ENCODE peak calls at places on chromosome 2, in ten cellular contexts. One of them, this sample, is unnamed.

GRCh38 chr2:45786030-45786830 is 134.8 kb downstream of the PRKCE start:
- DNase-seq in neural crest cell: no peak
- DNase-seq in K562: peak; percentile 59
- DNase-seq in brain microvascular endothelial cell: no peak
- DNase-seq in HFFc6: no peak
- DNase-seq in H9: no peak
- DNase-seq in fibroblast of villous mesenchyme: no peak
- DNase-seq in GM06990: no peak
- DNase-seq in mammary epithelial cell: no peak
- DNase-seq in progenitor cell of endocrine pancreas: no peak
- DNase-seq in this sample: no peak

GRCh38 chr2:28737655-28738054 is 14.0 kb upstream of the PPP1CB start:
- DNase-seq in GM06990: no peak
- DNase-seq in K562: no peak
- DNase-seq in mammary epithelial cell: no peak
- DNase-seq in HFFc6: no peak
- DNase-seq in brain microvascular endothelial cell: no peak
- DNase-seq in fibroblast of villous mesenchyme: no peak
- DNase-seq in neural crest cell: no peak
- DNase-seq in H9: no peak
- DNase-seq in progenitor cell of endocrine pancreas: no peak
- DNase-seq in this sample: no peak

GRCh38 chr2:110804915-110805314 is 72.5 kb downstream of the ACOXL start:
- DNase-seq in neural crest cell: no peak
- DNase-seq in GM06990: no peak
- DNase-seq in fibroblast of villous mesenchyme: no peak
- DNase-seq in progenitor cell of endocrine pancreas: no peak
- DNase-seq in K562: no peak
- DNase-seq in H9: no peak
- DNase-seq in mammary epithelial cell: no peak
- DNase-seq in brain microvascular endothelial cell: no peak
- DNase-seq in HFFc6: no peak
- DNase-seq in this sample: peak; percentile 44

GRCh38 chr2:236802862-236803261 is 233.2 kb downstream of the ACKR3 start:
- DNase-seq in fibroblast of villous mesenchyme: no peak
- DNase-seq in neural crest cell: no peak
- DNase-seq in GM06990: no peak
- DNase-seq in HFFc6: no peak
- DNase-seq in K562: no peak
- DNase-seq in H9: no peak
- DNase-seq in brain microvascular endothelial cell: no peak
- DNase-seq in mammary epithelial cell: no peak
- DNase-seq in progenitor cell of endocrine pancreas: no peak
- DNase-seq in this sample: no peak

GRCh38 chr2:175559613-175560012 is 378.1 kb upstream of the ATP5MC3 start:
- DNase-seq in fibroblast of villous mesenchyme: no peak
- DNase-seq in GM06990: no peak
- DNase-seq in brain microvascular endothelial cell: no peak
- DNase-seq in neural crest cell: no peak
- DNase-seq in HFFc6: no peak
- DNase-seq in progenitor cell of endocrine pancreas: no peak
- DNase-seq in H9: no peak
- DNase-seq in K562: no peak
- DNase-seq in mammary epithelial cell: no peak
- DNase-seq in this sample: no peak

GRCh38 chr2:96344011-96344410 is 8.4 kb downstream of the NCAPH start:
- DNase-seq in fibroblast of villous mesenchyme: no peak
- DNase-seq in progenitor cell of endocrine pancreas: no peak
- DNase-seq in HFFc6: no peak
- DNase-seq in neural crest cell: no peak
- DNase-seq in mammary epithelial cell: no peak
- DNase-seq in brain microvascular endothelial cell: peak; percentile 42
- DNase-seq in K562: no peak
- DNase-seq in GM06990: peak; percentile 55
- DNase-seq in H9: no peak
- DNase-seq in this sample: no peak

GRCh38 chr2:26696352-26696816 is 3.9 kb downstream of the KCNK3 start:
- DNase-seq in progenitor cell of endocrine pancreas: no peak
- DNase-seq in K562: no peak
- DNase-seq in neural crest cell: no peak
- DNase-seq in GM06990: no peak
- DNase-seq in HFFc6: peak; percentile 98
- DNase-seq in fibroblast of villous mesenchyme: no peak
- DNase-seq in brain microvascular endothelial cell: peak; percentile 71
- DNase-seq in mammary epithelial cell: peak; percentile 98
- DNase-seq in H9: peak; percentile 52
- DNase-seq in this sample: no peak

GRCh38 chr2:96665083-96665569 is 22.6 kb downstream of the FER1L5 start:
- DNase-seq in mammary epithelial cell: peak; percentile 97
- DNase-seq in progenitor cell of endocrine pancreas: no peak
- DNase-seq in H9: no peak
- DNase-seq in HFFc6: peak; percentile 98
- DNase-seq in K562: no peak
- DNase-seq in fibroblast of villous mesenchyme: peak; percentile 99
- DNase-seq in brain microvascular endothelial cell: peak; percentile 99
- DNase-seq in neural crest cell: no peak
- DNase-seq in GM06990: no peak
- DNase-seq in this sample: no peak

GRCh38 chr2:219027511-219028055 is 13.7 kb downstream of the CFAP65 start:
- DNase-seq in neural crest cell: no peak
- DNase-seq in K562: no peak
- DNase-seq in progenitor cell of endocrine pancreas: no peak
- DNase-seq in GM06990: no peak
- DNase-seq in mammary epithelial cell: no peak
- DNase-seq in H9: no peak
- DNase-seq in fibroblast of villous mesenchyme: no peak
- DNase-seq in brain microvascular endothelial cell: no peak
- DNase-seq in HFFc6: no peak
- DNase-seq in this sample: no peak

GRCh38 chr2:179695486-179695885 is 165.9 kb downstream of the ZNF385B start:
- DNase-seq in GM06990: no peak
- DNase-seq in brain microvascular endothelial cell: no peak
- DNase-seq in HFFc6: no peak
- DNase-seq in K562: no peak
- DNase-seq in fibroblast of villous mesenchyme: no peak
- DNase-seq in neural crest cell: no peak
- DNase-seq in H9: no peak
- DNase-seq in mammary epithelial cell: no peak
- DNase-seq in progenitor cell of endocrine pancreas: no peak
- DNase-seq in this sample: no peak

GRCh38 chr2:165655653-165656052 is 138.4 kb downstream of the GALNT3 start:
- DNase-seq in fibroblast of villous mesenchyme: no peak
- DNase-seq in K562: no peak
- DNase-seq in GM06990: no peak
- DNase-seq in mammary epithelial cell: no peak
- DNase-seq in progenitor cell of endocrine pancreas: no peak
- DNase-seq in H9: no peak
- DNase-seq in HFFc6: no peak
- DNase-seq in brain microvascular endothelial cell: no peak
- DNase-seq in neural crest cell: no peak
- DNase-seq in this sample: no peak

GRCh38 chr2:65142515-65142914 is 12.6 kb upstream of the RAB1A start:
- DNase-seq in brain microvascular endothelial cell: no peak
- DNase-seq in mammary epithelial cell: peak; percentile 50
- DNase-seq in neural crest cell: no peak
- DNase-seq in GM06990: no peak
- DNase-seq in HFFc6: no peak
- DNase-seq in H9: no peak
- DNase-seq in fibroblast of villous mesenchyme: no peak
- DNase-seq in K562: no peak
- DNase-seq in progenitor cell of endocrine pancreas: no peak
- DNase-seq in this sample: no peak

GRCh38 chr2:892401-892800 is 58.2 kb upstream of the SNTG2 start:
- DNase-seq in mammary epithelial cell: no peak
- DNase-seq in brain microvascular endothelial cell: no peak
- DNase-seq in neural crest cell: no peak
- DNase-seq in HFFc6: no peak
- DNase-seq in GM06990: no peak
- DNase-seq in H9: peak; percentile 19
- DNase-seq in progenitor cell of endocrine pancreas: no peak
- DNase-seq in K562: no peak
- DNase-seq in fibroblast of villous mesenchyme: no peak
- DNase-seq in this sample: no peak

GRCh38 chr2:188819011-188819410 is 155.2 kb upstream of the COL3A1 start:
- DNase-seq in H9: no peak
- DNase-seq in K562: no peak
- DNase-seq in progenitor cell of endocrine pancreas: no peak
- DNase-seq in fibroblast of villous mesenchyme: no peak
- DNase-seq in neural crest cell: no peak
- DNase-seq in GM06990: no peak
- DNase-seq in mammary epithelial cell: no peak
- DNase-seq in HFFc6: no peak
- DNase-seq in brain microvascular endothelial cell: no peak
- DNase-seq in this sample: no peak

GRCh38 chr2:60939622-60940021 is 58.2 kb downstream of the REL start:
- DNase-seq in neural crest cell: no peak
- DNase-seq in progenitor cell of endocrine pancreas: no peak
- DNase-seq in GM06990: no peak
- DNase-seq in brain microvascular endothelial cell: no peak
- DNase-seq in fibroblast of villous mesenchyme: no peak
- DNase-seq in K562: no peak
- DNase-seq in mammary epithelial cell: no peak
- DNase-seq in H9: no peak
- DNase-seq in HFFc6: no peak
- DNase-seq in this sample: no peak

GRCh38 chr2:19356545-19357382 is 1.7 kb downstream of the OSR1 start:
- DNase-seq in HFFc6: no peak
- DNase-seq in H9: no peak
- DNase-seq in GM06990: no peak
- DNase-seq in K562: no peak
- DNase-seq in neural crest cell: no peak
- DNase-seq in progenitor cell of endocrine pancreas: no peak
- DNase-seq in mammary epithelial cell: peak; percentile 19
- DNase-seq in fibroblast of villous mesenchyme: peak; percentile 12
- DNase-seq in brain microvascular endothelial cell: no peak
- DNase-seq in this sample: no peak

GRCh38 chr2:236089271-236090026 is 78.7 kb downstream of the GBX2 start:
- DNase-seq in neural crest cell: no peak
- DNase-seq in fibroblast of villous mesenchyme: no peak
- DNase-seq in H9: no peak
- DNase-seq in brain microvascular endothelial cell: no peak
- DNase-seq in mammary epithelial cell: no peak
- DNase-seq in GM06990: no peak
- DNase-seq in HFFc6: peak; percentile 63
- DNase-seq in K562: no peak
- DNase-seq in progenitor cell of endocrine pancreas: no peak
- DNase-seq in this sample: no peak

GRCh38 chr2:8090748-8091700 is 590.8 kb upstream of the ID2 start:
- DNase-seq in mammary epithelial cell: peak; percentile 89
- DNase-seq in H9: no peak
- DNase-seq in K562: no peak
- DNase-seq in fibroblast of villous mesenchyme: peak; percentile 86
- DNase-seq in HFFc6: peak; percentile 87
- DNase-seq in progenitor cell of endocrine pancreas: no peak
- DNase-seq in GM06990: peak; percentile 15
- DNase-seq in neural crest cell: no peak
- DNase-seq in brain microvascular endothelial cell: peak; percentile 96
- DNase-seq in this sample: no peak

GRCh38 chr2:166376488-166376828 is 714 bp upstream of the SCN9A start:
- DNase-seq in K562: no peak
- DNase-seq in mammary epithelial cell: no peak
- DNase-seq in HFFc6: no peak
- DNase-seq in neural crest cell: no peak
- DNase-seq in GM06990: no peak
- DNase-seq in H9: no peak
- DNase-seq in brain microvascular endothelial cell: no peak
- DNase-seq in fibroblast of villous mesenchyme: no peak
- DNase-seq in progenitor cell of endocrine pancreas: no peak
- DNase-seq in this sample: no peak

GRCh38 chr2:122519366-122519765 is 763.9 kb downstream of the TSN start:
- DNase-seq in fibroblast of villous mesenchyme: no peak
- DNase-seq in K562: no peak
- DNase-seq in H9: no peak
- DNase-seq in progenitor cell of endocrine pancreas: no peak
- DNase-seq in brain microvascular endothelial cell: no peak
- DNase-seq in mammary epithelial cell: no peak
- DNase-seq in neural crest cell: no peak
- DNase-seq in GM06990: no peak
- DNase-seq in HFFc6: no peak
- DNase-seq in this sample: no peak
- TF ChIP-seq CTCF in fibroblast of villous mesenchyme: peak; percentile 23
- TF ChIP-seq CTCF in K562: no peak
- TF ChIP-seq CTCF in H9: peak; percentile 64
- TF ChIP-seq CTCF in progenitor cell of endocrine pancreas: no peak
- TF ChIP-seq CTCF in brain microvascular endothelial cell: peak; percentile 47
- TF ChIP-seq CTCF in mammary epithelial cell: no peak
- TF ChIP-seq CTCF in neural crest cell: peak; percentile 36
- TF ChIP-seq CTCF in GM06990: peak; percentile 22
- TF ChIP-seq CTCF in HFFc6: peak; percentile 36
- TF ChIP-seq CTCF in this sample: no peak

GRCh38 chr2:203112342-203112741 is 97.7 kb downstream of the NBEAL1 start:
- DNase-seq in K562: no peak
- DNase-seq in brain microvascular endothelial cell: no peak
- DNase-seq in neural crest cell: no peak
- DNase-seq in H9: no peak
- DNase-seq in GM06990: no peak
- DNase-seq in progenitor cell of endocrine pancreas: no peak
- DNase-seq in HFFc6: no peak
- DNase-seq in fibroblast of villous mesenchyme: no peak
- DNase-seq in mammary epithelial cell: no peak
- DNase-seq in this sample: no peak
- TF ChIP-seq CTCF in K562: no peak
- TF ChIP-seq CTCF in brain microvascular endothelial cell: no peak
- TF ChIP-seq CTCF in neural crest cell: no peak
- TF ChIP-seq CTCF in H9: no peak
- TF ChIP-seq CTCF in GM06990: no peak
- TF ChIP-seq CTCF in progenitor cell of endocrine pancreas: no peak
- TF ChIP-seq CTCF in HFFc6: peak; percentile 26
- TF ChIP-seq CTCF in fibroblast of villous mesenchyme: no peak
- TF ChIP-seq CTCF in mammary epithelial cell: no peak
- TF ChIP-seq CTCF in this sample: no peak

GRCh38 chr2:196468394-196468793 is 171.1 kb upstream of the CCDC150 start:
- DNase-seq in H9: no peak
- DNase-seq in HFFc6: no peak
- DNase-seq in brain microvascular endothelial cell: no peak
- DNase-seq in neural crest cell: no peak
- DNase-seq in progenitor cell of endocrine pancreas: no peak
- DNase-seq in mammary epithelial cell: no peak
- DNase-seq in K562: no peak
- DNase-seq in fibroblast of villous mesenchyme: no peak
- DNase-seq in GM06990: no peak
- DNase-seq in this sample: no peak
- TF ChIP-seq CTCF in H9: peak; percentile 61
- TF ChIP-seq CTCF in HFFc6: peak; percentile 44
- TF ChIP-seq CTCF in brain microvascular endothelial cell: peak; percentile 24
- TF ChIP-seq CTCF in neural crest cell: peak; percentile 17
- TF ChIP-seq CTCF in progenitor cell of endocrine pancreas: no peak
- TF ChIP-seq CTCF in mammary epithelial cell: no peak
- TF ChIP-seq CTCF in K562: peak; percentile 44
- TF ChIP-seq CTCF in fibroblast of villous mesenchyme: no peak
- TF ChIP-seq CTCF in GM06990: peak; percentile 37
- TF ChIP-seq CTCF in this sample: no peak

DNA sequence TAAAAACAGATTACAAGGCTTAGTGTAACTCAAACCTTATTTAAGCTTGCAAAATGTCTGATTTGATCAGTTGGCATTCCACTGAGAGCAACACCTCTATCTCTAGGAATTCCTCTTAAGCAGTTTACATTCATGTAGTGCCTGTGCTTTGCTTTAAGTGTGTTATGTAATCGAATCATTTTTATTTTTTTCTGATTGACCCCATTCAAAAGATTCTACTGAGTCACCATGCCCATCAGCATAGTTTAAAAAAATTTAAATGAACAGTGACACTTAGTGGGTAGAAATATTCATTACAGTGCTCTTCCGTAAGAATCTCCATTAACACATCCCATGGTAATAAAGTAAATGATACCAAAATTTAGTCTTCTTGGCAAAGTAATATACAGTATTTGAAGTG is 67.8 kb upstream of the SLC4A10 start:
- DNase-seq in H9: no peak
- DNase-seq in brain microvascular endothelial cell: no peak
- DNase-seq in K562: no peak
- DNase-seq in GM06990: no peak
- DNase-seq in HFFc6: no peak
- DNase-seq in fibroblast of villous mesenchyme: peak; percentile 6
- DNase-seq in progenitor cell of endocrine pancreas: no peak
- DNase-seq in neural crest cell: no peak
- DNase-seq in mammary epithelial cell: no peak
- DNase-seq in this sample: no peak
- TF ChIP-seq CTCF in H9: peak; percentile 45
- TF ChIP-seq CTCF in brain microvascular endothelial cell: no peak
- TF ChIP-seq CTCF in K562: no peak
- TF ChIP-seq CTCF in GM06990: no peak
- TF ChIP-seq CTCF in HFFc6: peak; percentile 38
- TF ChIP-seq CTCF in fibroblast of villous mesenchyme: no peak
- TF ChIP-seq CTCF in progenitor cell of endocrine pancreas: peak; percentile 17
- TF ChIP-seq CTCF in neural crest cell: peak; percentile 17
- TF ChIP-seq CTCF in mammary epithelial cell: no peak
- TF ChIP-seq CTCF in this sample: no peak

This sample was measured in natural killer cell.